ENCODE peak calls at places on chromosome 17, in eight cellular contexts. R is heart left ventricle; N is CD8-positive, alpha-beta T cell; V is stomach; W is cardiac muscle cell; T is body of pancreas; U is IMR-90; Z is sigmoid colon. O is an unnamed sample. For H3K36me3, the result is how much of the 10 kb centered on the place peaks cover.

GRCh38 chr17:661509-661908 is 53.1 kb downstream of the VPS53 start:
- DNase-seq in V (no peak), T (no peak), W (no peak), N (no peak), U (no peak), Z (no peak), R (no peak), O (no peak)

GRCh38 chr17:43431741-43432523 is 33.1 kb downstream of the ARL4D start:
- DNase-seq in V (no peak), T (no peak), Z (peak), R (peak), N (no peak), W (peak), U (peak), O (no peak)

GRCh38 chr17:50354776-50355175 is 8.8 kb downstream of the XYLT2 start:
- DNase-seq in V (peak), W (no peak), U (no peak), N (peak), T (no peak), Z (peak), R (no peak), O (no peak)

GRCh38 chr17:71118039-71118438 is 948.7 kb downstream of the KCNJ2 start:
- DNase-seq in R (no peak), Z (no peak), U (peak), T (peak), W (no peak), N (no peak), V (no peak), O (peak)

GRCh38 chr17:83031321-83031945 is 48.0 kb upstream of the METRNL start:
- DNase-seq in N (no peak), V (peak), R (no peak), T (no peak), U (no peak), W (no peak), Z (peak), O (no peak)

GRCh38 chr17:50209472-50210248 is 8.2 kb upstream of the COL1A1 start:
- DNase-seq in Z (peak), R (peak), W (peak), U (peak), V (peak), T (peak), N (no peak), O (no peak)

GRCh38 chr17:2346475-2346874 is 9.2 kb downstream of the SGSM2 start:
- DNase-seq in R (no peak), V (peak), N (no peak), U (no peak), Z (peak), W (no peak), T (no peak), O (peak)

GRCh38 chr17:61232871-61233270 is 166.8 kb upstream of the TBX2 start:
- DNase-seq in V (no peak), N (no peak), T (no peak), U (peak), R (no peak), Z (no peak), W (no peak), O (no peak)

GRCh38 chr17:6713130-6713917 is at the start of gene SLC13A5:
- DNase-seq in Z (no peak), W (peak), V (no peak), T (no peak), U (no peak), R (peak), N (peak), O (peak)

GRCh38 chr17:79648181-79648831 is 37.5 kb upstream of the RBFOX3 start:
- DNase-seq in T (no peak), W (no peak), Z (peak), R (no peak), N (peak), U (no peak), V (peak), O (no peak)

GRCh38 chr17:42924891-42925290 is 24.3 kb downstream of the G6PC1 start:
- DNase-seq in W (no peak), N (no peak), U (no peak), V (no peak), Z (no peak), R (no peak), T (no peak), O (no peak)

GRCh38 chr17:55622547-55622946 is 100.1 kb downstream of the TMEM100 start:
- DNase-seq in N (no peak), R (no peak), T (no peak), U (no peak), Z (no peak), W (no peak), V (no peak), O (peak)
- TF ChIP-seq CTCF in N (no peak), R (no peak), T (no peak), U (no peak), Z (no peak), W (no peak), V (no peak), O (no peak)

GRCh38 chr17:45311406-45311761 is 5.4 kb downstream of the MAP3K14 start:
- DNase-seq in R (no peak), U (no peak), Z (no peak), V (no peak), T (no peak), W (no peak), N (no peak), O (no peak)
- H3K4me3 ChIP-seq in R (no peak), U (no peak), Z (peak), V (peak), T (no peak), W (no peak), N (peak), O (no peak)

DNA sequence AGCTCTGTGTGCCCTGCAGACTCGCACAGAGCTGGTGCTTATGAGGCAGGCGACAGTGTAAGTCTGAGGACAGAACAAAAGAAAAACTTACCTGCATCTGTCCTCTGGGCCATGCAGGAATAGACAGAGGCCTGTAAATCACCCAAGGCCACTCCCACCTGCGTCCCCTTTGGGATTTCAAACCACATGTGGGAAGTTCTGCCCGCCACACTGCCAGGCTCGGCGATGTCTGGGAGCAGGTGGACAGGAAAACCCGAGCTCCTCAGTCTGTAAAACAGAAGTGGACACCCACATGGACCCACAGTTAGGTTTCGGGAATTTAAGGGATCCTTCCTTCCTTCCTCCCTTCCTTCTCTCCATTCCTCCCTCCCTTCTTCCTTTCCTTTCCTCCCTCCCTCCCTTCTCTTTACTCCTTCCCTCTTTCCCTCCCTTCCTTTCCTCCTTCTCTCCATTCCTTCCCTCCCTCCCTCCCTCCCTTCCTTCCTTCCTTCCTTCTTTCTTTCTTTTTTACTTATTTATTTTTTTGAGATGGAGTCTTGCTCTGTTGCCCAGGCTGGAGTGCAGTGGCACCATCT is 12.0 kb upstream of the TRPV1 start:
- DNase-seq in U (no peak), V (no peak), Z (no peak), R (no peak), T (no peak), N (no peak), W (no peak), O (no peak)
- H3K36me3 ChIP-seq in U (under half), V (half or more), Z (under half), R (half or more), T (under half), N (under half), W (half or more), O (under half)

GRCh38 chr17:55496094-55496881 is 15.0 kb downstream of the SMIM36 start:
- DNase-seq in U (peak), T (no peak), R (no peak), W (peak), V (no peak), N (no peak), Z (no peak), O (peak)
- TF ChIP-seq CTCF in U (no peak), T (no peak), R (no peak), W (no peak), V (no peak), N (no peak), Z (no peak), O (no peak)

GRCh38 chr17:77329741-77330531 is 189.2 kb downstream of the SEC14L1 start:
- DNase-seq in R (peak), W (no peak), N (peak), V (peak), U (no peak), Z (peak), T (peak), O (no peak)

GRCh38 chr17:77331161-77331864 is 190.5 kb downstream of the SEC14L1 start:
- DNase-seq in W (peak), N (peak), U (peak), T (peak), V (peak), R (peak), Z (peak), O (peak)

GRCh38 chr17:77332981-77333685 is 192.4 kb downstream of the SEC14L1 start:
- DNase-seq in R (peak), V (peak), W (peak), Z (peak), U (peak), N (peak), T (peak), O (peak)

GRCh38 chr17:77330602-77331081 is 189.9 kb downstream of the SEC14L1 start:
- DNase-seq in N (peak), T (peak), V (peak), W (no peak), U (no peak), R (peak), Z (peak), O (no peak)

DNA sequence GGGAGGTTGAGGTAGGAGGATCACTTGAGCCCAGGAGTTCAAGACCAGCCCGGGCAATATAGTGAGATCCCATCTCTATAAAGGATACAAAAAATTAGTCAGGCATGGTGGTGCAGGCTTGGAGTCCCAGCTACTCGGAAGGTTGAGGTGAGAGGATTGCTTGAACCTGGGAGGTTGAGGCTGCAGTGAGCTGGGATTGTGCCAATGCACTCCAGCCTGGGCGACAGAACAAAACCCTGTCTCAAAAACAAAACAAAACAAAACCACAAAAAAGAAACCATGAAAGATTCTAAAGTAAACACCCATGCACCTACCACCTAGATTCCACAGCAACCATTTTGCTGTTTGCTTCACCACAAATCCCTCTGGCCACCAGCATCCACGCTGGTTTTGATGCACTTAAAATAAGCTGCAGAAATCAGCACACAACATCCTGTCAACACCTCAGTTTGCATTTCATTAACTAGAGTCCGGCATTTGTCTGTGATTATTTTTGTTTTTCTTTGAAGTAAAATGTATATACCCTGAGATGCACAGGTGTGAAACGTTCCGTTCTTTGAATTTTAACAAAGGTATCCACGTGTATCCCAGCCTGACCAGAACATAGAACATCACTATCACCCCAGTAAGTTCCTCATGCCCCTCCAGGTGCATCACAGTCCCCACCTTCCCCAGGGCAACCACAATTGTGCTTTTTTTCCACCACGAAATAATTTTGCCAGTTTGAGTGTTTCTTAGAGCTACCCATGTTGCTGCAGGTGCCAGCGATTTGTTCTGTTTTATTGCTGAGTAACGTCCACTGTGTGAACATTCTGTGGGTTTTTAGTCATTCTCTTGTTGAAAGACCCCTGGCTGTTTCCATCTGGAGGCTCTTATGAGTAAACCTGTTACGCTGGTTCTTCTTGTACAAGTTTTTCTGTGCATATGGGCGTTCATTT is 191.5 kb downstream of the SEC14L1 start:
- DNase-seq in W (no peak), Z (peak), V (peak), U (no peak), R (peak), N (peak), T (peak), O (no peak)
- H3K4me3 ChIP-seq in W (no peak), Z (no peak), V (no peak), U (no peak), R (no peak), N (peak), T (no peak), O (no peak)